ENCODE peak calls at places on chromosome 6, in six cellular contexts. Q is activated CD8-positive, alpha-beta memory T cell treated with anti-CD3 and anti-CD28 coated beads, Interleukin-2, amount 50 U/mL, for 48 hours; G is NCI-H1092; M is HS-5; I is A549; N is NCI-H774. C is an unnamed sample.

GRCh38 chr6:157020398-157021266 is 243.5 kb downstream of the ARID1B start:
- DNase-seq in Q (no peak), G (no peak), M (no peak), I (peak; percentile 52), N (peak; percentile 72), C (peak; percentile 85)

GRCh38 chr6:150465610-150466009 is 96.8 kb downstream of the IYD start:
- DNase-seq in Q (no peak), G (no peak), M (no peak), I (no peak), N (no peak), C (no peak)

GRCh38 chr6:148455674-148456559 is 113.3 kb downstream of the SASH1 start:
- DNase-seq in Q (no peak), G (no peak), M (no peak), I (no peak), N (no peak), C (no peak)

GRCh38 chr6:159969204-159969912 is 476 bp downstream of the IGF2R start:
- DNase-seq in Q (peak; percentile 73), G (no peak), M (no peak), I (peak; percentile 6), N (peak; percentile 21), C (no peak)

GRCh38 chr6:168138436-168138835 is 59.4 kb upstream of the FRMD1 start:
- DNase-seq in Q (no peak), G (no peak), M (no peak), I (no peak), N (no peak), C (peak; percentile 38)

GRCh38 chr6:80636689-80637088 is 530.2 kb downstream of the BCKDHB start:
- DNase-seq in Q (no peak), G (no peak), M (no peak), I (no peak), N (no peak), C (no peak)

GRCh38 chr6:130307752-130308361 is 58.0 kb upstream of the TMEM200A start:
- DNase-seq in Q (no peak), G (no peak), M (peak; percentile 42), I (peak; percentile 4), N (no peak), C (no peak)

GRCh38 chr6:88045521-88046136 is 2.0 kb upstream of the SPACA1 start:
- DNase-seq in Q (no peak), G (no peak), M (no peak), I (no peak), N (no peak), C (no peak)

GRCh38 chr6:157049126-157049525 is 271.9 kb downstream of the ARID1B start:
- DNase-seq in Q (no peak), G (no peak), M (no peak), I (no peak), N (no peak), C (no peak)

GRCh38 chr6:88124925-88125557 is 41.1 kb downstream of the CNR1 start:
- DNase-seq in Q (no peak), G (no peak), M (peak; percentile 11), I (no peak), N (no peak), C (no peak)

GRCh38 chr6:142377112-142377848 is 75.5 kb downstream of the ADGRG6 start:
- DNase-seq in Q (no peak), G (no peak), M (no peak), I (no peak), N (no peak), C (no peak)

GRCh38 chr6:26065952-26066380 is 21.3 kb upstream of the HFE start:
- DNase-seq in Q (no peak), G (no peak), M (peak; percentile 60), I (peak; percentile 60), N (peak; percentile 74), C (no peak)

GRCh38 chr6:96931198-96931597 is 6.7 kb downstream of the KLHL32 start:
- DNase-seq in Q (no peak), G (no peak), M (no peak), I (no peak), N (no peak), C (no peak)

GRCh38 chr6:111477481-111477938 is 5.5 kb downstream of the REV3L start:
- DNase-seq in Q (no peak), G (no peak), M (no peak), I (no peak), N (no peak), C (no peak)

GRCh38 chr6:14661188-14661587 is 543.6 kb downstream of the CD83 start:
- DNase-seq in Q (no peak), G (no peak), M (no peak), I (no peak), N (no peak), C (no peak)

GRCh38 chr6:170165501-170166117 is 125.3 kb downstream of the DLL1 start:
- DNase-seq in Q (no peak), G (no peak), M (no peak), I (no peak), N (no peak), C (no peak)

GRCh38 chr6:149852180-149852579 is 12.0 kb downstream of the LRP11 start:
- DNase-seq in Q (no peak), G (no peak), M (no peak), I (no peak), N (no peak), C (no peak)

GRCh38 chr6:112279044-112279916 is 24.9 kb upstream of the LAMA4 start:
- DNase-seq in Q (no peak), G (no peak), M (no peak), I (no peak), N (no peak), C (no peak)

GRCh38 chr6:160118620-160119234 is 2.9 kb upstream of the SLC22A1 start:
- DNase-seq in Q (no peak), G (no peak), M (no peak), I (no peak), N (no peak), C (no peak)

GRCh38 chr6:106693343-106693742 is 64.0 kb downstream of the QRSL1 start:
- DNase-seq in Q (no peak), G (no peak), M (no peak), I (no peak), N (no peak), C (no peak)